ENCODE peak calls at places on chromosomes 2 and 18, in five cellular contexts. T, E, Q, N and H are unnamed samples.

GRCh38 chr2:204590063-204590462 is 44.8 kb downstream of the PARD3B start:
- DNase-seq in T (no peak), E (no peak), Q (no peak), N (no peak), H (no peak)

GRCh38 chr2:42547446-42548295 is 20.8 kb upstream of the MTA3 start:
- DNase-seq in T (no peak), E (no peak), Q (no peak), N (no peak), H (no peak)

GRCh38 chr2:240510513-240511210 is 47.1 kb downstream of the ANKMY1 start:
- DNase-seq in T (no peak), E (no peak), Q (peak), N (no peak), H (no peak)

GRCh38 chr2:201008000-201008829 is 44.8 kb upstream of the ORC2 start:
- DNase-seq in T (no peak), E (no peak), Q (no peak), N (no peak), H (no peak)

GRCh38 chr2:7625392-7626138 is 708.4 kb downstream of the RNF144A start:
- DNase-seq in T (no peak), E (no peak), Q (no peak), N (no peak), H (no peak)

GRCh38 chr2:120863173-120863545 is 127.5 kb downstream of the GLI2 start:
- DNase-seq in T (no peak), E (no peak), Q (no peak), N (no peak), H (peak)

GRCh38 chr18:2805970-2806943 is 40.5 kb upstream of the EMILIN2 start:
- DNase-seq in T (peak), E (no peak), Q (no peak), N (peak), H (no peak)

GRCh38 chr18:76981388-76981968 is 151.1 kb downstream of the MBP start:
- DNase-seq in T (no peak), E (peak), Q (peak), N (no peak), H (no peak)

GRCh38 chr18:27967938-27968803 is 208.8 kb downstream of the CDH2 start:
- DNase-seq in T (peak), E (no peak), Q (no peak), N (peak), H (no peak)

GRCh38 chr2:96843538-96844268 is at the start of gene ANKRD23:
- DNase-seq in T (no peak), E (no peak), Q (no peak), N (no peak), H (no peak)

GRCh38 chr2:96685592-96686459 is 43.3 kb downstream of the FER1L5 start:
- DNase-seq in T (peak), E (peak), Q (peak), N (no peak), H (no peak)

GRCh38 chr18:33128581-33128980 is 311.9 kb downstream of the CCDC178 start:
- DNase-seq in T (no peak), E (no peak), Q (no peak), N (no peak), H (peak)

GRCh38 chr2:179470102-179470501 is 205.5 kb upstream of the SESTD1 start:
- DNase-seq in T (no peak), E (no peak), Q (no peak), N (no peak), H (no peak)

GRCh38 chr2:12436483-12436882 is 280.3 kb upstream of the TRIB2 start:
- DNase-seq in T (no peak), E (no peak), Q (no peak), N (no peak), H (no peak)

GRCh38 chr2:12587729-12588522 is 128.8 kb upstream of the TRIB2 start:
- DNase-seq in T (peak), E (no peak), Q (no peak), N (peak), H (peak)

GRCh38 chr2:28694364-28694763 is 57.3 kb upstream of the PPP1CB start:
- DNase-seq in T (no peak), E (no peak), Q (no peak), N (no peak), H (no peak)

GRCh38 chr2:53740170-53740569 is 27.4 kb upstream of the CHAC2 start:
- DNase-seq in T (peak), E (no peak), Q (no peak), N (peak), H (peak)

GRCh38 chr2:73896362-73897239 is 3.8 kb downstream of the ACTG2 start:
- DNase-seq in T (peak), E (peak), Q (no peak), N (peak), H (no peak)

DNA sequence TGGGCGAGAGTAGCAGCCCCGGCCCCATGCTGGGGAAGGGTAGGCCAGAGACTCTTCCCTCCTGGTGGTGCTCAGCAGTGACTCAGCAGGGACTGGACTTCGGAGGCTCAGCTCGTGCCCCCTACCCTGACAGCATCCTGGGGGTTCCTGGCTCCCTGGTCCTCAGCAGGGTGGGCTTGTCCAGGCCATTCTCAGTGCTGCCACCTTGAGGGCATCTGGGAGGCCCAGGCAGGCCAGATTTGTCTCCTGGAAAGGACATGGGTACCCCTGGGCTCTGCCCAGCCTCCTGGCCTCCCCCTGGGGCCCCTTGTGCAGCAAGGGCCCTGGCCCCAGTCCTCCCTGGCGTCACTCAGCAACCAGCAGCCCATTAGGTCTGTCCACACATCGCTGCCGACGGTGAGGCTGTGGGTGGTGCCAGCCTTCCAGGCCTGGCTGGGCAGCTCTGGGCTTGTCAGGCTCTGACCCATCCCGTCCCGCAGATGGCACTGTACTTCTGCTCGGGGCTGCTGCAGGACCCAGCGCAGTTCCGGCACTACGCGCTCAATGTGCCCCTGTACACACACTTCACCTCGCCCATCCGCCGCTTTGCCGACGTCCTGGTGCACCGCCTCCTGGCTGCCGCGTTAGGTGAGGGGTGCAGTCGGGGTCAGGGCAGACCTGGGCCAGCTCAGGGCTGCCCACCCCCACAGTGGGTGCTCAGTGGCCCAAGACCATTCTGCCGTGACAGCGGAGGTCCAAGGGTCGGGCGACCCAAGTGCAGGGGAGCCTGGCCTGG is 45.0 kb upstream of the ALPP start:
- DNase-seq in T (peak), E (peak), Q (peak), N (no peak), H (peak)
- TF ChIP-seq CTCF in T (peak), E (peak), Q (peak), N (peak), H (peak)

GRCh38 chr2:168687314-168687713 is 115.1 kb upstream of the NOSTRIN start:
- DNase-seq in T (peak), E (no peak), Q (peak), N (peak), H (peak)
- TF ChIP-seq CTCF in T (peak), E (peak), Q (peak), N (peak), H (peak)

GRCh38 chr2:206250041-206250897 is 24.2 kb upstream of the ZDBF2 start:
- DNase-seq in T (peak), E (no peak), Q (peak), N (peak), H (no peak)
- TF ChIP-seq CTCF in T (no peak), E (no peak), Q (no peak), N (peak), H (no peak)

GRCh38 chr2:150467641-150467963 is 19.9 kb downstream of the RND3 start:
- DNase-seq in T (no peak), E (no peak), Q (no peak), N (no peak), H (no peak)

GRCh38 chr2:150462772-150463171 is 24.7 kb downstream of the RND3 start:
- DNase-seq in T (no peak), E (no peak), Q (no peak), N (peak), H (no peak)

GRCh38 chr2:150465703-150466569 is 21.5 kb downstream of the RND3 start:
- DNase-seq in T (no peak), E (no peak), Q (no peak), N (peak), H (no peak)

GRCh38 chr2:150466770-150467640 is 20.5 kb downstream of the RND3 start:
- DNase-seq in T (peak), E (no peak), Q (no peak), N (peak), H (peak)

GRCh38 chr2:150464270-150464669 is 23.2 kb downstream of the RND3 start:
- DNase-seq in T (no peak), E (no peak), Q (no peak), N (no peak), H (no peak)
- TF ChIP-seq CTCF in T (no peak), E (no peak), Q (no peak), N (no peak), H (no peak)

GRCh38 chr2:219835493-219835892 is 208.1 kb downstream of the SLC4A3 start:
- DNase-seq in T (no peak), E (no peak), Q (no peak), N (no peak), H (no peak)

GRCh38 chr2:219831957-219832356 is 204.5 kb downstream of the SLC4A3 start:
- DNase-seq in T (no peak), E (no peak), Q (no peak), N (no peak), H (no peak)

GRCh38 chr2:219832904-219833303 is 205.5 kb downstream of the SLC4A3 start:
- DNase-seq in T (no peak), E (no peak), Q (no peak), N (no peak), H (no peak)

GRCh38 chr2:219836647-219837177 is 209.3 kb downstream of the SLC4A3 start:
- DNase-seq in T (peak), E (no peak), Q (peak), N (peak), H (peak)
- TF ChIP-seq CTCF in T (peak), E (peak), Q (peak), N (peak), H (peak)